ENCODE peak calls at places on chromosomes 6 and 20, in ten cellular contexts. N is GM13977; M is NB4; U is NCI-H1436; T is GM04504; S is ELF-1; F is progenitor cell of endocrine pancreas; P is activated gamma-delta T cell treated with anti-CD3 and anti-CD28 coated beads, Interleukin-2, amount 50 U/mL, for 16 hours; I is T-helper 2 cell; O is activated CD8-positive, alpha-beta memory T cell treated with anti-CD3 and anti-CD28 coated beads, Interleukin-2, amount 50 U/mL, for 4 hours. R is an unnamed sample.

GRCh38 chr6:40896696-40897095 is 142.3 kb downstream of the UNC5CL start:
- DNase-seq in S (no peak), M (no peak), I (no peak), F (no peak), T (no peak), N (no peak), O (no peak), P (no peak), U (no peak), R (no peak)

GRCh38 chr6:146095481-146095880 is 66.6 kb downstream of the GRM1 start:
- DNase-seq in F (no peak), M (no peak), P (no peak), T (no peak), O (no peak), N (no peak), S (no peak), I (no peak), U (no peak), R (no peak)

GRCh38 chr20:12047838-12048432 is 130.2 kb downstream of the BTBD3 start:
- DNase-seq in P (no peak), M (no peak), O (no peak), N (no peak), S (no peak), U (no peak), F (no peak), I (no peak), T (no peak), R (peak)

GRCh38 chr20:51384854-51385253 is 157.7 kb downstream of the NFATC2 start:
- DNase-seq in F (no peak), T (no peak), P (no peak), I (peak), M (no peak), S (no peak), U (no peak), N (no peak), O (no peak), R (no peak)

GRCh38 chr20:61162506-61162905 is 89.6 kb upstream of the CDH4 start:
- DNase-seq in U (no peak), P (no peak), M (no peak), T (no peak), I (no peak), O (no peak), F (no peak), S (no peak), N (no peak), R (no peak)

GRCh38 chr20:47561175-47561574 is 59.5 kb downstream of the NCOA3 start:
- DNase-seq in F (no peak), I (no peak), N (no peak), T (peak), U (no peak), M (no peak), P (no peak), S (no peak), O (no peak), R (peak)

GRCh38 chr20:40233401-40233800 is 455.6 kb downstream of the MAFB start:
- DNase-seq in F (no peak), T (no peak), N (no peak), M (peak), S (no peak), O (no peak), U (no peak), P (no peak), I (no peak), R (no peak)

GRCh38 chr6:97925504-97925903 is 642.5 kb upstream of the MMS22L start:
- DNase-seq in T (no peak), M (no peak), O (no peak), S (no peak), N (no peak), F (no peak), P (no peak), I (no peak), U (no peak), R (peak)

GRCh38 chr20:48275737-48276342 is 490.6 kb upstream of the SULF2 start:
- DNase-seq in O (no peak), M (no peak), T (no peak), P (no peak), I (no peak), U (no peak), N (no peak), S (peak), F (no peak), R (peak)

GRCh38 chr6:52143551-52143950 is 42.6 kb upstream of the IL17A start:
- DNase-seq in S (no peak), F (no peak), T (no peak), I (no peak), M (no peak), P (no peak), N (no peak), O (no peak), U (no peak), R (no peak)

GRCh38 chr6:32566957-32567356 is 22.7 kb downstream of the HLA-DRB1 start:
- DNase-seq in U (no peak), S (no peak), P (no peak), T (no peak), I (no peak), M (no peak), F (no peak), O (no peak), N (no peak), R (no peak)

GRCh38 chr6:15922510-15923307 is 206.2 kb upstream of the MYLIP start:
- DNase-seq in M (no peak), F (no peak), U (no peak), S (peak), I (no peak), P (no peak), N (no peak), T (peak), O (no peak), R (peak)

R was measured in iris pigment epithelial cell.